ENCODE peak calls at places on chromosomes 12 and 14, in eight cellular contexts. One of them, this sample, is unnamed.

GRCh38 chr12:130953783-130954543 is at the start of gene ADGRD1:
- DNase-seq in hepatocyte: peak
- DNase-seq in adrenal gland: no peak
- DNase-seq in fibroblast of pulmonary artery: peak
- DNase-seq in prostate gland: no peak
- DNase-seq in cardiac muscle cell: peak
- DNase-seq in brain microvascular endothelial cell: no peak
- DNase-seq in endodermal cell: peak
- DNase-seq in this sample: no peak

GRCh38 chr14:38721822-38722431 is 381.1 kb downstream of the SEC23A start:
- DNase-seq in hepatocyte: peak
- DNase-seq in adrenal gland: peak
- DNase-seq in fibroblast of pulmonary artery: peak
- DNase-seq in prostate gland: peak
- DNase-seq in cardiac muscle cell: peak
- DNase-seq in brain microvascular endothelial cell: peak
- DNase-seq in endodermal cell: peak
- DNase-seq in this sample: no peak

GRCh38 chr12:103077108-103077773 is 119.8 kb downstream of the ASCL1 start:
- DNase-seq in hepatocyte: no peak
- DNase-seq in adrenal gland: no peak
- DNase-seq in fibroblast of pulmonary artery: no peak
- DNase-seq in prostate gland: no peak
- DNase-seq in cardiac muscle cell: no peak
- DNase-seq in brain microvascular endothelial cell: no peak
- DNase-seq in endodermal cell: no peak
- DNase-seq in this sample: no peak

GRCh38 chr14:29262979-29263378 is 496.4 kb downstream of the FOXG1 start:
- DNase-seq in hepatocyte: no peak
- DNase-seq in adrenal gland: no peak
- DNase-seq in fibroblast of pulmonary artery: peak
- DNase-seq in prostate gland: no peak
- DNase-seq in cardiac muscle cell: peak
- DNase-seq in brain microvascular endothelial cell: no peak
- DNase-seq in endodermal cell: no peak
- DNase-seq in this sample: no peak

GRCh38 chr12:19382111-19382526 is 57.2 kb upstream of the AEBP2 start:
- DNase-seq in hepatocyte: peak
- DNase-seq in adrenal gland: peak
- DNase-seq in fibroblast of pulmonary artery: peak
- DNase-seq in prostate gland: no peak
- DNase-seq in cardiac muscle cell: peak
- DNase-seq in brain microvascular endothelial cell: peak
- DNase-seq in endodermal cell: peak
- DNase-seq in this sample: peak

GRCh38 chr14:75428230-75429104 is 645 bp downstream of the JDP2 start:
- DNase-seq in hepatocyte: peak
- DNase-seq in adrenal gland: peak
- DNase-seq in fibroblast of pulmonary artery: peak
- DNase-seq in prostate gland: no peak
- DNase-seq in cardiac muscle cell: peak
- DNase-seq in brain microvascular endothelial cell: no peak
- DNase-seq in endodermal cell: peak
- DNase-seq in this sample: no peak

GRCh38 chr12:22416831-22417230 is 82.3 kb upstream of the ST8SIA1 start:
- DNase-seq in hepatocyte: no peak
- DNase-seq in adrenal gland: no peak
- DNase-seq in fibroblast of pulmonary artery: no peak
- DNase-seq in prostate gland: no peak
- DNase-seq in cardiac muscle cell: no peak
- DNase-seq in brain microvascular endothelial cell: no peak
- DNase-seq in endodermal cell: no peak
- DNase-seq in this sample: no peak

GRCh38 chr12:75489613-75490210 is 9.2 kb downstream of the GLIPR1 start:
- DNase-seq in hepatocyte: no peak
- DNase-seq in adrenal gland: no peak
- DNase-seq in fibroblast of pulmonary artery: peak
- DNase-seq in prostate gland: no peak
- DNase-seq in cardiac muscle cell: peak
- DNase-seq in brain microvascular endothelial cell: no peak
- DNase-seq in endodermal cell: no peak
- DNase-seq in this sample: no peak

GRCh38 chr12:47346251-47347019 is 266.7 kb upstream of the AMIGO2 start:
- DNase-seq in hepatocyte: peak
- DNase-seq in adrenal gland: no peak
- DNase-seq in fibroblast of pulmonary artery: no peak
- DNase-seq in prostate gland: no peak
- DNase-seq in cardiac muscle cell: no peak
- DNase-seq in brain microvascular endothelial cell: no peak
- DNase-seq in endodermal cell: no peak
- DNase-seq in this sample: no peak

DNA sequence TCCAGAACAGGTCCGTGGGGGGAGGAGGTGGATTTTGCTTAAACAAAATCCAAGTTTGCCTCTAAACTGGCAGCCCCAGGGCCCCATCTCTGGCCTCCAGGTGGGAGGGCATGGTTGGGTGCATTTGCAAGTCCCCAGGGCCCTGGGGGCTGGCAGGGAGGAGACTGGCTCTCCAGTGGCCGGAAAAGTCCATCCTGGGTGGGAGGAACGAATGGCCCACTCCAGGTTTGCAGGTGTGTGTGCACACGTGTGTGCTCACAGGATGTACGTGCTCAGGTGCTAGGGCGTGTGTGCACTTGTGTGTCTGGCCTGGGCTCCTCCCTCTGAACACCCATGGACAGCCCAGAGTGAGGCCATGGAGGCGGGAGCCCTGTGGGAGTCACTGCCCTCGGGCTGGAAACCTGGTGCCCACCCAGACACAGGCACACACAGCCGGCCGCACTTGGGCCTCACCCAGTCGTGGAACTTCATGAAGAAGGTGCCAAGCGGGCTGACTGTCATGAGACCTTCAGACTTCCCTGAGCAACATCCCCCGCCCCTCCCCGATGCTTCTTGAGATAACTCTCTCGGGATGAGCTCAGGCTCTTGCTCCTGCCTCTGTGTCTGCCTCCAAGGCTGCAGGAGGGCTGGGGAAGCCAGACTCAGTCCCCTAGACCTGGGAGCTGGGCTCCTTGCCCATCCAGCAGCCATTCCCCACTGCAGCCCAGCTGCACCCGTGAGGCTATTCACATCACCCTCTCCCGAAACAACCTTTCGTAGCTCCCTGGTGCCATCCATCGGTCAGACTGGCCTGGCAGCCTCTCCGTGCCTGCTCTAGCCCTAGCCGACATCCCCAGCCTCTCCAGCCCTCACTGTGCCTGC is 9.4 kb downstream of the AHNAK2 start:
- DNase-seq in hepatocyte: peak
- DNase-seq in adrenal gland: peak
- DNase-seq in fibroblast of pulmonary artery: peak
- DNase-seq in prostate gland: peak
- DNase-seq in cardiac muscle cell: peak
- DNase-seq in brain microvascular endothelial cell: no peak
- DNase-seq in endodermal cell: peak
- DNase-seq in this sample: no peak
- H3K4me3 ChIP-seq in hepatocyte: no peak
- H3K4me3 ChIP-seq in adrenal gland: no peak
- H3K4me3 ChIP-seq in fibroblast of pulmonary artery: peak
- H3K4me3 ChIP-seq in prostate gland: peak
- H3K4me3 ChIP-seq in cardiac muscle cell: no peak
- H3K4me3 ChIP-seq in brain microvascular endothelial cell: no peak
- H3K4me3 ChIP-seq in endodermal cell: no peak
- H3K4me3 ChIP-seq in this sample: peak

DNA sequence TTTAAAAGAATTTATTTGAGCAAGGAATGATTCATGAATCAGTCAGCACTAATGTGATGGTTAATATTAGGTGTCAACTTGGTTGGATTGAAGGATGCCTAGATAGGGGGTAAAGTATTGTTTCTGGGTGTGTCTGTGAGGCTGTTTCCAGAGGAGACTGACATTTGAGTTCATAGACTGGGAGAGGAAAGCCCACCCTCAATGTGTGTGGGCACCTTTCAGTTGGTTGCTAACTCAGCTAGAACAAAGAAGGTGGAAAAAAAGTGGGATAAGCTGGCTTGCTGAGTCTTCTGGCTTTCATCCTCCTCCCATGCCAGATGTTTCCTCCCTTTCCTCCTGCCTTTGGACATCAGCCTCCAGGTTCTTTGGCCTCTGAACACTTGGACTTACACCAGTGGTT is 47.2 kb downstream of the TESPA1 start:
- DNase-seq in hepatocyte: no peak
- DNase-seq in adrenal gland: no peak
- DNase-seq in fibroblast of pulmonary artery: no peak
- DNase-seq in prostate gland: no peak
- DNase-seq in cardiac muscle cell: no peak
- DNase-seq in brain microvascular endothelial cell: no peak
- DNase-seq in endodermal cell: no peak
- DNase-seq in this sample: no peak
- TF ChIP-seq CTCF in hepatocyte: no peak
- TF ChIP-seq CTCF in adrenal gland: no peak
- TF ChIP-seq CTCF in fibroblast of pulmonary artery: no peak
- TF ChIP-seq CTCF in prostate gland: no peak
- TF ChIP-seq CTCF in cardiac muscle cell: no peak
- TF ChIP-seq CTCF in brain microvascular endothelial cell: no peak
- TF ChIP-seq CTCF in endodermal cell: no peak
- TF ChIP-seq CTCF in this sample: no peak

GRCh38 chr12:40017488-40017887 is 88.4 kb downstream of the SLC2A13 start:
- DNase-seq in hepatocyte: no peak
- DNase-seq in adrenal gland: no peak
- DNase-seq in fibroblast of pulmonary artery: peak
- DNase-seq in prostate gland: no peak
- DNase-seq in cardiac muscle cell: no peak
- DNase-seq in brain microvascular endothelial cell: no peak
- DNase-seq in endodermal cell: no peak
- DNase-seq in this sample: no peak
- H3K4me3 ChIP-seq in hepatocyte: no peak
- H3K4me3 ChIP-seq in adrenal gland: no peak
- H3K4me3 ChIP-seq in fibroblast of pulmonary artery: no peak
- H3K4me3 ChIP-seq in prostate gland: no peak
- H3K4me3 ChIP-seq in cardiac muscle cell: no peak
- H3K4me3 ChIP-seq in brain microvascular endothelial cell: no peak
- H3K4me3 ChIP-seq in endodermal cell: no peak
- H3K4me3 ChIP-seq in this sample: no peak

GRCh38 chr14:102795060-102795925 is 18.0 kb downstream of the TRAF3 start:
- DNase-seq in hepatocyte: peak
- DNase-seq in adrenal gland: peak
- DNase-seq in fibroblast of pulmonary artery: peak
- DNase-seq in prostate gland: peak
- DNase-seq in cardiac muscle cell: peak
- DNase-seq in brain microvascular endothelial cell: peak
- DNase-seq in endodermal cell: no peak
- DNase-seq in this sample: peak
- TF ChIP-seq CTCF in hepatocyte: peak
- TF ChIP-seq CTCF in adrenal gland: no peak
- TF ChIP-seq CTCF in fibroblast of pulmonary artery: peak
- TF ChIP-seq CTCF in prostate gland: no peak
- TF ChIP-seq CTCF in cardiac muscle cell: peak
- TF ChIP-seq CTCF in brain microvascular endothelial cell: peak
- TF ChIP-seq CTCF in endodermal cell: peak
- TF ChIP-seq CTCF in this sample: peak

GRCh38 chr12:122893208-122894151 is 2.4 kb downstream of the VPS37B start:
- DNase-seq in hepatocyte: no peak
- DNase-seq in adrenal gland: no peak
- DNase-seq in fibroblast of pulmonary artery: no peak
- DNase-seq in prostate gland: no peak
- DNase-seq in cardiac muscle cell: no peak
- DNase-seq in brain microvascular endothelial cell: no peak
- DNase-seq in endodermal cell: no peak
- DNase-seq in this sample: no peak
- H3K4me3 ChIP-seq in hepatocyte: no peak
- H3K4me3 ChIP-seq in adrenal gland: no peak
- H3K4me3 ChIP-seq in fibroblast of pulmonary artery: peak
- H3K4me3 ChIP-seq in prostate gland: peak
- H3K4me3 ChIP-seq in cardiac muscle cell: no peak
- H3K4me3 ChIP-seq in brain microvascular endothelial cell: no peak
- H3K4me3 ChIP-seq in endodermal cell: peak
- H3K4me3 ChIP-seq in this sample: peak

DNA sequence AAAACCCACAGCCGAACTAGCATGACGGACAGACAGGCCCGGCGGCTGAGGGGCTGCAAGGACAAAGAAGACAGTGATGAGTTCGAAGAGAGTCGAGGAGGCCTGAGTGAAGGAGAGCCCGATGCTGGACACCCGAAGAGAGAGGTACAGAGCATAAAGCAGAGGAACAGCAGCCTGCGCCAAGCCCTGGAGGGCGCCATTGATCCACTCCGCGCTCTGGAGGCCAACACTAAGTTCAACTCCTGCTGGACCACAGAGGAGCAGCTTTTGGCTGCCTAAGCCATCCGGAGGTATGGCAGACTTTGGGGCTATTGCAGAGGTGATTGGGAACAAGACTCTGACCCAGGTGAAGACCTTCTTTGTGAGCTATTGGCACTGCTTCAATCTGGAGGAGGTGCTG is 7.8 kb upstream of the PLXNC1 start:
- DNase-seq in hepatocyte: peak
- DNase-seq in adrenal gland: no peak
- DNase-seq in fibroblast of pulmonary artery: peak
- DNase-seq in prostate gland: no peak
- DNase-seq in cardiac muscle cell: peak
- DNase-seq in brain microvascular endothelial cell: no peak
- DNase-seq in endodermal cell: peak
- DNase-seq in this sample: no peak
- TF ChIP-seq CTCF in hepatocyte: no peak
- TF ChIP-seq CTCF in adrenal gland: no peak
- TF ChIP-seq CTCF in fibroblast of pulmonary artery: peak
- TF ChIP-seq CTCF in prostate gland: no peak
- TF ChIP-seq CTCF in cardiac muscle cell: peak
- TF ChIP-seq CTCF in brain microvascular endothelial cell: peak
- TF ChIP-seq CTCF in endodermal cell: peak
- TF ChIP-seq CTCF in this sample: peak

DNA sequence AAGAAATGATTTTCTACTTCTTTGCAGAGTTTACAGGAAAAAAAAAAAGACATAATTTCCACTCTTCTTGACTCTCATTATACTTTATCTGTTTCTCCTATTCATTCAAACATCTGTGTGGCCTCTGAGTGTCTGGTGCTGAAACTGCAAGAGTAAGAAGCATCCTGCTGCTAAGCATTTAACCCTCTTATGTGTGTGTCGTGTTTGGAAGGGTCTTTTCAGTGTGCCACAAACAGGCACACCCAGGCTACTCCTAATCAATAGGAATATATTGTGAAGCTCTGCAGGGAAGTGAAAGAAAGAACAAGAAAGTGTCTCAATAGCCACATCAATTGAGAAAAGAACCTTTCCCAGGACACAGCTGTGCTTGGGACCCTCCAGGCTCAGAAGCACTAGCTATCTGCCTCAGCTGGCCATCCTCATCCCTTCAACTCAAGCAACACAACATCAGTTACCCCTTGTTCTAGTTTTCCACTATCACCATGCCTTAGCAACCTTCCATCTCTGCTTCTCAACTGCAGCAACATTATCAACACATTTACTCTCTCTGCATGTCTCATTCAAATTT is 13.4 kb upstream of the KRAS start:
- DNase-seq in hepatocyte: no peak
- DNase-seq in adrenal gland: no peak
- DNase-seq in fibroblast of pulmonary artery: no peak
- DNase-seq in prostate gland: no peak
- DNase-seq in cardiac muscle cell: no peak
- DNase-seq in brain microvascular endothelial cell: no peak
- DNase-seq in endodermal cell: no peak
- DNase-seq in this sample: no peak
- H3K4me3 ChIP-seq in hepatocyte: no peak
- H3K4me3 ChIP-seq in adrenal gland: no peak
- H3K4me3 ChIP-seq in fibroblast of pulmonary artery: no peak
- H3K4me3 ChIP-seq in prostate gland: no peak
- H3K4me3 ChIP-seq in cardiac muscle cell: no peak
- H3K4me3 ChIP-seq in brain microvascular endothelial cell: no peak
- H3K4me3 ChIP-seq in endodermal cell: no peak
- H3K4me3 ChIP-seq in this sample: no peak